ENCODE peak calls at places on chromosomes 11 and 22, in six cellular contexts. P is keratinocyte, X is HepG2, B is cardiac fibroblast, O is ascending aorta, Q is coronary artery. V is an unnamed sample.

GRCh38 chr22:43443072-43443471 is 31.3 kb downstream of the MPPED1 start:
- DNase-seq in P (no peak), X (no peak), B (no peak), O (no peak), Q (no peak), V (no peak)

GRCh38 chr11:76419896-76420295 is 24.9 kb upstream of the EMSY start:
- DNase-seq in P (no peak), X (peak), B (peak), O (no peak), Q (no peak), V (no peak)

GRCh38 chr11:118621071-118621815 is 13.8 kb downstream of the PHLDB1 start:
- DNase-seq in P (no peak), X (peak), B (peak), O (no peak), Q (peak), V (peak)

GRCh38 chr22:43853328-43853931 is 8.9 kb downstream of the SULT4A1 start:
- DNase-seq in P (no peak), X (no peak), B (no peak), O (no peak), Q (no peak), V (no peak)

GRCh38 chr11:31810779-31811647 is at the start of gene PAX6:
- DNase-seq in P (peak), X (peak), B (peak), O (peak), Q (no peak), V (no peak)

GRCh38 chr11:111514216-111515031 is at the start of gene HOATZ:
- DNase-seq in P (no peak), X (no peak), B (peak), O (no peak), Q (no peak), V (peak)

GRCh38 chr11:118705796-118706545 is 26.5 kb upstream of the TREH start:
- DNase-seq in P (no peak), X (no peak), B (peak), O (no peak), Q (no peak), V (no peak)

GRCh38 chr22:35312198-35313059 is 12.7 kb downstream of the TOM1 start:
- DNase-seq in P (no peak), X (peak), B (peak), O (no peak), Q (peak), V (no peak)

GRCh38 chr11:83990160-83990733 is 704.1 kb upstream of the CCDC90B start:
- DNase-seq in P (no peak), X (no peak), B (no peak), O (no peak), Q (no peak), V (no peak)

GRCh38 chr22:20267441-20268288 is 453 bp downstream of the RTN4R start:
- DNase-seq in P (no peak), X (no peak), B (no peak), O (no peak), Q (no peak), V (no peak)

GRCh38 chr11:11513438-11513837 is 108.4 kb downstream of the GALNT18 start:
- DNase-seq in P (no peak), X (no peak), B (no peak), O (no peak), Q (no peak), V (no peak)

DNA sequence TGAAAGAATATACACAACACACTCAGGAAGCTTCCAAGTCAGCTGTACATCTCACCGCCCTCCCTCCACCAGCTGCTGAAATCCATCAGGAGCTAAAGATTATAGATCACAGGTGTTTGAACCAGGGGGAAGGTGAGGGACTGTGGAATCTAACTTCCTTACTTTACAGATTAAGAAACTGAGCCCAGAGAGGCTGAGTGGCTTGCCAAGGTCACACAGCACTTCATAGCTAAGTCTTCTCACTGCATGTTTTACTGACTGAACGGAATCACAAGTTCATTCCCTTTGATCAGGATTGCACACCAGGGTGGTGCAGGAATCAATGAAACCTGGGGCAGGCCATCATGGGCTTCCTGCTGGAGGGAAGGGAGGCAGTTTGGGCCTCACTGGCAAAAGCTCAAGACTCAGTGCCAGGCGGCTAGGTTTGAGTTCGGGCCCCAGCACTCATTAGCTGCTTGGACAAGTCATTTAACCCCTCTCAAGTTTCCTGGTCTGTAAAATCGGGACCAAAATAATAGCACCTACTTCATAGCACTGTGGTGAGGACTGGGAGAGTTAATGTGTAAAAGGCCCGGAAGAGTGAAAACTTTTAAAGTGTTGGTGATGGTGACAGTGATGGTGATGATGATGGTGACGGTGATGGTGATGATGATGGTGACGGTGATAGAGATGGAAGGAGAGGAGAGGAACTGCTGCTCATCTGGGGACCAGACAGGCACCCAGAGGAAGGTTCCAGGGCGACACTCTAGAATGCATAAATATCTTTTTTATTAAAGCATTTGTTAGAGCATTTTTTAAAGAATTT is 8.2 kb downstream of the CD5 start:
- DNase-seq in P (no peak), X (no peak), B (no peak), O (no peak), Q (no peak), V (no peak)
- TF ChIP-seq CTCF in P (no peak), X (no peak), B (no peak), O (no peak), Q (no peak), V (no peak)

GRCh38 chr22:17782158-17782557 is 7.9 kb upstream of the BID start:
- DNase-seq in P (no peak), X (no peak), B (no peak), O (no peak), Q (no peak), V (no peak)

GRCh38 chr22:17781319-17782031 is 7.2 kb upstream of the BID start:
- DNase-seq in P (peak), X (peak), B (peak), O (no peak), Q (no peak), V (no peak)

GRCh38 chr22:17780116-17780740 is 6.0 kb upstream of the BID start:
- DNase-seq in P (no peak), X (no peak), B (no peak), O (no peak), Q (no peak), V (no peak)

GRCh38 chr22:17779286-17780115 is 5.2 kb upstream of the BID start:
- DNase-seq in P (no peak), X (no peak), B (no peak), O (no peak), Q (no peak), V (no peak)

GRCh38 chr22:17780741-17781318 is 6.6 kb upstream of the BID start:
- DNase-seq in P (no peak), X (no peak), B (no peak), O (no peak), Q (no peak), V (no peak)
- TF ChIP-seq CTCF in P (no peak), X (peak), B (no peak), O (no peak), Q (no peak), V (no peak)

GRCh38 chr11:36266767-36267166 is 22.5 kb downstream of the COMMD9 start:
- DNase-seq in P (no peak), X (no peak), B (no peak), O (no peak), Q (no peak), V (no peak)
- TF ChIP-seq CTCF in P (no peak), X (no peak), B (no peak), O (no peak), Q (no peak), V (no peak)

GRCh38 chr11:129949067-129949466 is 53.6 kb downstream of the PRDM10 start:
- DNase-seq in P (no peak), X (no peak), B (no peak), O (no peak), Q (no peak), V (no peak)
- TF ChIP-seq CTCF in P (no peak), X (no peak), B (no peak), O (no peak), Q (no peak), V (no peak)

DNA sequence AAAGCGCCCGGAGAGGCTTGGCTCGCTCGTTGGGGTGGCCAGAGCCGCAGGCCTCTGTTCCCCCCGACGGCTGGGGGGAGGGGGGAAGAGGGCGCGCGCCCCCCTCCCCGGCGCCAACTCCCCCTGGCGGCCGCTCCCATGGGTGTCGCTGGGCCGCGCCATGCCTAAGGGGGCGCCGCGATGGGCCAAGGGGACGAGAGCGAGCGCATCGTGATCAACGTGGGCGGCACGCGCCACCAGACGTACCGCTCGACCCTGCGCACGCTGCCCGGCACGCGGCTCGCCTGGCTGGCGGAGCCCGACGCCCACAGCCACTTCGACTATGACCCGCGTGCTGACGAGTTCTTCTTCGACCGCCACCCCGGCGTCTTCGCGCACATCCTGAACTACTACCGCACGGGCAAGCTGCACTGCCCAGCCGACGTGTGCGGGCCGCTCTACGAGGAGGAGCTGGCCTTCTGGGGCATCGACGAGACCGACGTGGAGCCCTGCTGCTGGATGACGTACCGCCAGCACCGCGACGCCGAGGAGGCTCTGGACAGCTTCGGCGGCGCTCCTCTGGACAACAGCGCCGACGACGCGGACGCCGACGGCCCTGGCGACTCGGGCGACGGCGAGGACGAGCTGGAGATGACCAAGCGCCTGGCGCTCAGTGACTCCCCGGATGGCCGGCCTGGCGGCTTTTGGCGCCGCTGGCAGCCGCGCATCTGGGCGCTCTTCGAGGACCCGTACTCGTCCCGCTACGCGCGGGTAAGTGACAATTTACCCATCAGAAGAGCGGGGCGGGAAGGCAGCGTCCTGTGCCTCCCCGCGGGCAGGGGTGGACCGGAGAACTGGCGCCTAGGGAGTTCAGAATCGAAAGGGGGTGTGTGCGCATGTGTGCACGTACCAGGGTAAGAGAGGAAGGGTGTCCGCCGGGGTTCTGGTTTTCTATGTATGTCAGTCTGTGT is 1.5 kb downstream of the KCNC1 start:
- DNase-seq in P (no peak), X (no peak), B (no peak), O (no peak), Q (no peak), V (no peak)
- TF ChIP-seq CTCF in P (no peak), X (peak), B (peak), O (no peak), Q (no peak), V (peak)

DNA sequence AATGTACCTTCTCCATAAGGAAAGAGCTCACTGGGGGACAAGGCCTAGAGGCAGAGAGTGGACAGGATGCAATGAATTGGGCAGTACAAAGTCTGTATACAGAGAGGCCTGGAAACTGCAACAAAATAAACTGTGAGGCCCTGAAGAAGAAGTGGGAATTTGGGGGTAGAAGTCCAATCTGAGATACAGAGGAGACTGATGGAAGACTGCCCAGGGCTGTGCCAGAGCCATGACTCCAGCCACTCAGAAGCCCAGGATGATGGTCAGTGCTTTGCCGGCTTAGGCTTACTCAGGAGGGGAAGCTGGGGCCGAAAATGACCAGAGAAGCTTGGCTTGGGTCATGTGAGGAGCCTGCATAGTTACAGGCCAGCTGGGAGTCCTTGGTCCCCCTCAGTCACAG is 5.7 kb downstream of the SAA4 start:
- DNase-seq in P (no peak), X (peak), B (no peak), O (no peak), Q (no peak), V (no peak)
- TF ChIP-seq CTCF in P (no peak), X (no peak), B (no peak), O (no peak), Q (no peak), V (no peak)